ENCODE peak calls at places on chromosome 17, in nine cellular contexts. One of them, this sample, is unnamed.

GRCh38 chr17:57257213-57257873 is 1.0 kb downstream of the MSI2 start:
- DNase-seq in colonic mucosa: peak; percentile 29
- DNase-seq in fibroblast of the aortic adventitia: no peak
- DNase-seq in cardiac fibroblast: no peak
- DNase-seq in upper lobe of right lung: no peak
- DNase-seq in nephron progenitor cell: no peak
- DNase-seq in omental fat pad: no peak
- DNase-seq in NB4: peak; percentile 41
- DNase-seq in CD4-positive, alpha-beta T cell: peak; percentile 6
- DNase-seq in this sample: no peak

GRCh38 chr17:10574324-10574723 is 24.9 kb upstream of the MYH2 start:
- DNase-seq in colonic mucosa: no peak
- DNase-seq in fibroblast of the aortic adventitia: no peak
- DNase-seq in cardiac fibroblast: no peak
- DNase-seq in upper lobe of right lung: no peak
- DNase-seq in nephron progenitor cell: no peak
- DNase-seq in omental fat pad: no peak
- DNase-seq in NB4: no peak
- DNase-seq in CD4-positive, alpha-beta T cell: no peak
- DNase-seq in this sample: no peak

GRCh38 chr17:16129844-16130243 is 85.5 kb downstream of the NCOR1 start:
- DNase-seq in colonic mucosa: no peak
- DNase-seq in fibroblast of the aortic adventitia: no peak
- DNase-seq in cardiac fibroblast: no peak
- DNase-seq in upper lobe of right lung: no peak
- DNase-seq in nephron progenitor cell: no peak
- DNase-seq in omental fat pad: no peak
- DNase-seq in NB4: no peak
- DNase-seq in CD4-positive, alpha-beta T cell: no peak
- DNase-seq in this sample: no peak

GRCh38 chr17:61168506-61168905 is 231.1 kb upstream of the TBX2 start:
- DNase-seq in colonic mucosa: no peak
- DNase-seq in fibroblast of the aortic adventitia: no peak
- DNase-seq in cardiac fibroblast: no peak
- DNase-seq in upper lobe of right lung: no peak
- DNase-seq in nephron progenitor cell: no peak
- DNase-seq in omental fat pad: no peak
- DNase-seq in NB4: no peak
- DNase-seq in CD4-positive, alpha-beta T cell: no peak
- DNase-seq in this sample: no peak

GRCh38 chr17:78127240-78127887 is 1.2 kb downstream of the TMC6 start:
- DNase-seq in colonic mucosa: peak; percentile 78
- DNase-seq in fibroblast of the aortic adventitia: no peak
- DNase-seq in cardiac fibroblast: no peak
- DNase-seq in upper lobe of right lung: peak; percentile 91
- DNase-seq in nephron progenitor cell: peak; percentile 70
- DNase-seq in omental fat pad: no peak
- DNase-seq in NB4: peak; percentile 91
- DNase-seq in CD4-positive, alpha-beta T cell: peak; percentile 46
- DNase-seq in this sample: no peak

GRCh38 chr17:77746901-77747620 is 211.4 kb upstream of the TNRC6C start:
- DNase-seq in colonic mucosa: no peak
- DNase-seq in fibroblast of the aortic adventitia: no peak
- DNase-seq in cardiac fibroblast: no peak
- DNase-seq in upper lobe of right lung: peak; percentile 21
- DNase-seq in nephron progenitor cell: no peak
- DNase-seq in omental fat pad: no peak
- DNase-seq in NB4: no peak
- DNase-seq in CD4-positive, alpha-beta T cell: no peak
- DNase-seq in this sample: no peak

GRCh38 chr17:76735006-76735405 is 2.1 kb downstream of the SRSF2 start:
- DNase-seq in colonic mucosa: no peak
- DNase-seq in fibroblast of the aortic adventitia: peak; percentile 59
- DNase-seq in cardiac fibroblast: peak; percentile 51
- DNase-seq in upper lobe of right lung: no peak
- DNase-seq in nephron progenitor cell: no peak
- DNase-seq in omental fat pad: no peak
- DNase-seq in NB4: peak; percentile 66
- DNase-seq in CD4-positive, alpha-beta T cell: no peak
- DNase-seq in this sample: no peak

GRCh38 chr17:50719924-50720805 is 762 bp downstream of the LUC7L3 start:
- DNase-seq in colonic mucosa: no peak
- DNase-seq in fibroblast of the aortic adventitia: no peak
- DNase-seq in cardiac fibroblast: no peak
- DNase-seq in upper lobe of right lung: no peak
- DNase-seq in nephron progenitor cell: no peak
- DNase-seq in omental fat pad: no peak
- DNase-seq in NB4: no peak
- DNase-seq in CD4-positive, alpha-beta T cell: no peak
- DNase-seq in this sample: no peak

GRCh38 chr17:39745335-39746144 is 7.8 kb downstream of the GRB7 start:
- DNase-seq in colonic mucosa: no peak
- DNase-seq in fibroblast of the aortic adventitia: no peak
- DNase-seq in cardiac fibroblast: no peak
- DNase-seq in upper lobe of right lung: peak; percentile 63
- DNase-seq in nephron progenitor cell: no peak
- DNase-seq in omental fat pad: no peak
- DNase-seq in NB4: no peak
- DNase-seq in CD4-positive, alpha-beta T cell: no peak
- DNase-seq in this sample: no peak

GRCh38 chr17:38328620-38329019 is 15.1 kb downstream of the GPR179 start:
- DNase-seq in colonic mucosa: no peak
- DNase-seq in fibroblast of the aortic adventitia: no peak
- DNase-seq in cardiac fibroblast: no peak
- DNase-seq in upper lobe of right lung: no peak
- DNase-seq in nephron progenitor cell: no peak
- DNase-seq in omental fat pad: no peak
- DNase-seq in NB4: no peak
- DNase-seq in CD4-positive, alpha-beta T cell: no peak
- DNase-seq in this sample: no peak

GRCh38 chr17:37741334-37742113 is 3.3 kb downstream of the HNF1B start:
- DNase-seq in colonic mucosa: peak; percentile 49
- DNase-seq in fibroblast of the aortic adventitia: peak; percentile 20
- DNase-seq in cardiac fibroblast: no peak
- DNase-seq in upper lobe of right lung: no peak
- DNase-seq in nephron progenitor cell: no peak
- DNase-seq in omental fat pad: no peak
- DNase-seq in NB4: no peak
- DNase-seq in CD4-positive, alpha-beta T cell: no peak
- DNase-seq in this sample: no peak

GRCh38 chr17:30526401-30526800 is 49.2 kb downstream of the GOSR1 start:
- DNase-seq in colonic mucosa: no peak
- DNase-seq in fibroblast of the aortic adventitia: no peak
- DNase-seq in cardiac fibroblast: no peak
- DNase-seq in upper lobe of right lung: no peak
- DNase-seq in nephron progenitor cell: no peak
- DNase-seq in omental fat pad: no peak
- DNase-seq in NB4: no peak
- DNase-seq in CD4-positive, alpha-beta T cell: no peak
- DNase-seq in this sample: no peak

DNA sequence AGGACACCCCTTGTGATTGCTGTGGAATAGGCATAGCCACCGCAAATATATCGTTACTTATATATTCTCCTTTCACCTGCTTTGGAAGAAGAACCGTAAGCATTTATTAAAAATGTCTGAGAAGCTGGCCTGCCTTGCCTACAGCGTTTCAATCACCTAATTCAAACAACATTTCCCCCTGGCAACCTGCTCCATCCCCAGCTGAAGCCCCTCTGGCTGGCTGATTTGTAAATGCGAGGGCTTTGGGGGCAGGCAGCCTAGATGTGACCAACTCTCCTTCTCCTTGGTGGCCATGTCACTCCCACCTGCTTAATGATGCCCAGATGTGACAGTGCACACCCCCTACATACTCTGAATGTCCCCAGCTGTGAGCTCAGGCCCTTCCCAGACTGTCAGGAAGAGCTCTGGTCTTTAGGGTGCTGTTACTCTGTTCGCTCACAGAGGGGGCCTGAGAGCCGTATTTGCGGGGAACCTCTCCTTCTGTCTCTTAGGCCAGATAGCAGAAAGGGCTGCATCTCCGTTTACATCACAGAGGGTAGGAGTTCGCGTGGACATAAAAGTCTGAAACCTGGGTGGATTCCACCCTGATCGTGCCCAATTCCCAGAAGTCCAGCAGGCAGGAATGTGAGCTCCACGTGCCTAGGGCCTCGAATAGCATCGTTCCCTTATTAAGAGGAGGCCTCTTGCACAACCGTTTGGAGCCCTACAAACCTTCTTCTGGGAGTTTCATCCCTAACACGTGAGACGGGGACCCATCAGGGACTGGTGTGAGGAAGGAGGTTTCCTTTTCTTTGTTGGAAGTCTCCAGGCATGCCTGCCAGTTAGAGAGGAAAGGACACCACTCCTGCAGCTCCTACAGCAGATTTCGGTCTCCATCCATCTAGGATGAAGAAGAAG is 2.4 kb upstream of the SDK2 start:
- DNase-seq in colonic mucosa: no peak
- DNase-seq in fibroblast of the aortic adventitia: no peak
- DNase-seq in cardiac fibroblast: no peak
- DNase-seq in upper lobe of right lung: peak; percentile 29
- DNase-seq in nephron progenitor cell: peak; percentile 57
- DNase-seq in omental fat pad: no peak
- DNase-seq in NB4: peak; percentile 31
- DNase-seq in CD4-positive, alpha-beta T cell: no peak
- DNase-seq in this sample: no peak
- TF ChIP-seq CTCF in colonic mucosa: no peak
- TF ChIP-seq CTCF in fibroblast of the aortic adventitia: no peak
- TF ChIP-seq CTCF in cardiac fibroblast: no peak
- TF ChIP-seq CTCF in upper lobe of right lung: peak; percentile 9
- TF ChIP-seq CTCF in nephron progenitor cell: peak; percentile 37
- TF ChIP-seq CTCF in omental fat pad: no peak
- TF ChIP-seq CTCF in NB4: peak; percentile 24
- TF ChIP-seq CTCF in CD4-positive, alpha-beta T cell: no peak
- TF ChIP-seq CTCF in this sample: no peak

GRCh38 chr17:79796570-79797491 is at the start of gene CBX8:
- DNase-seq in colonic mucosa: peak; percentile 100
- DNase-seq in fibroblast of the aortic adventitia: peak; percentile 99
- DNase-seq in cardiac fibroblast: peak; percentile 100
- DNase-seq in upper lobe of right lung: peak; percentile 100
- DNase-seq in nephron progenitor cell: peak; percentile 100
- DNase-seq in omental fat pad: peak; percentile 96
- DNase-seq in NB4: peak; percentile 99
- DNase-seq in CD4-positive, alpha-beta T cell: peak; percentile 97
- DNase-seq in this sample: peak; percentile 100
- TF ChIP-seq CTCF in colonic mucosa: no peak
- TF ChIP-seq CTCF in fibroblast of the aortic adventitia: no peak
- TF ChIP-seq CTCF in cardiac fibroblast: no peak
- TF ChIP-seq CTCF in upper lobe of right lung: peak; percentile 15
- TF ChIP-seq CTCF in nephron progenitor cell: no peak
- TF ChIP-seq CTCF in omental fat pad: no peak
- TF ChIP-seq CTCF in NB4: no peak
- TF ChIP-seq CTCF in CD4-positive, alpha-beta T cell: no peak
- TF ChIP-seq CTCF in this sample: peak; percentile 26

GRCh38 chr17:73782641-73783381 is 138.6 kb upstream of the SDK2 start:
- DNase-seq in colonic mucosa: peak; percentile 37
- DNase-seq in fibroblast of the aortic adventitia: no peak
- DNase-seq in cardiac fibroblast: no peak
- DNase-seq in upper lobe of right lung: no peak
- DNase-seq in nephron progenitor cell: no peak
- DNase-seq in omental fat pad: no peak
- DNase-seq in NB4: peak; percentile 4
- DNase-seq in CD4-positive, alpha-beta T cell: no peak
- DNase-seq in this sample: no peak
- TF ChIP-seq CTCF in colonic mucosa: peak; percentile 29
- TF ChIP-seq CTCF in fibroblast of the aortic adventitia: no peak
- TF ChIP-seq CTCF in cardiac fibroblast: no peak
- TF ChIP-seq CTCF in upper lobe of right lung: no peak
- TF ChIP-seq CTCF in nephron progenitor cell: no peak
- TF ChIP-seq CTCF in omental fat pad: no peak
- TF ChIP-seq CTCF in NB4: no peak
- TF ChIP-seq CTCF in CD4-positive, alpha-beta T cell: no peak
- TF ChIP-seq CTCF in this sample: no peak

GRCh38 chr17:28841901-28842281 is 699 bp downstream of the FAM222B start:
- DNase-seq in colonic mucosa: no peak
- DNase-seq in fibroblast of the aortic adventitia: no peak
- DNase-seq in cardiac fibroblast: no peak
- DNase-seq in upper lobe of right lung: no peak
- DNase-seq in nephron progenitor cell: no peak
- DNase-seq in omental fat pad: no peak
- DNase-seq in NB4: no peak
- DNase-seq in CD4-positive, alpha-beta T cell: no peak
- DNase-seq in this sample: no peak
- TF ChIP-seq CTCF in colonic mucosa: no peak
- TF ChIP-seq CTCF in fibroblast of the aortic adventitia: no peak
- TF ChIP-seq CTCF in cardiac fibroblast: no peak
- TF ChIP-seq CTCF in upper lobe of right lung: no peak
- TF ChIP-seq CTCF in nephron progenitor cell: no peak
- TF ChIP-seq CTCF in omental fat pad: no peak
- TF ChIP-seq CTCF in NB4: no peak
- TF ChIP-seq CTCF in CD4-positive, alpha-beta T cell: no peak
- TF ChIP-seq CTCF in this sample: no peak

GRCh38 chr17:17972952-17973254 is 241 bp downstream of the DRC3 start:
- DNase-seq in colonic mucosa: no peak
- DNase-seq in fibroblast of the aortic adventitia: no peak
- DNase-seq in cardiac fibroblast: no peak
- DNase-seq in upper lobe of right lung: no peak
- DNase-seq in nephron progenitor cell: no peak
- DNase-seq in omental fat pad: no peak
- DNase-seq in NB4: no peak
- DNase-seq in CD4-positive, alpha-beta T cell: no peak
- DNase-seq in this sample: no peak

GRCh38 chr17:17970699-17971430 is 1.3 kb downstream of the TOM1L2 start:
- DNase-seq in colonic mucosa: no peak
- DNase-seq in fibroblast of the aortic adventitia: no peak
- DNase-seq in cardiac fibroblast: no peak
- DNase-seq in upper lobe of right lung: no peak
- DNase-seq in nephron progenitor cell: peak; percentile 40
- DNase-seq in omental fat pad: no peak
- DNase-seq in NB4: no peak
- DNase-seq in CD4-positive, alpha-beta T cell: no peak
- DNase-seq in this sample: no peak

GRCh38 chr17:17971431-17972125 is 622 bp downstream of the TOM1L2 start:
- DNase-seq in colonic mucosa: peak; percentile 42
- DNase-seq in fibroblast of the aortic adventitia: peak; percentile 51
- DNase-seq in cardiac fibroblast: peak; percentile 43
- DNase-seq in upper lobe of right lung: peak; percentile 82
- DNase-seq in nephron progenitor cell: no peak
- DNase-seq in omental fat pad: no peak
- DNase-seq in NB4: no peak
- DNase-seq in CD4-positive, alpha-beta T cell: no peak
- DNase-seq in this sample: no peak

GRCh38 chr17:17975441-17975840 is 2.8 kb downstream of the DRC3 start:
- DNase-seq in colonic mucosa: no peak
- DNase-seq in fibroblast of the aortic adventitia: no peak
- DNase-seq in cardiac fibroblast: no peak
- DNase-seq in upper lobe of right lung: no peak
- DNase-seq in nephron progenitor cell: no peak
- DNase-seq in omental fat pad: no peak
- DNase-seq in NB4: peak; percentile 85
- DNase-seq in CD4-positive, alpha-beta T cell: no peak
- DNase-seq in this sample: no peak

GRCh38 chr17:17972126-17972951 is at the start of the genes DRC3 and TOM1L2:
- DNase-seq in colonic mucosa: peak; percentile 100
- DNase-seq in fibroblast of the aortic adventitia: peak; percentile 100
- DNase-seq in cardiac fibroblast: peak; percentile 100
- DNase-seq in upper lobe of right lung: peak; percentile 100
- DNase-seq in nephron progenitor cell: peak; percentile 100
- DNase-seq in omental fat pad: peak; percentile 98
- DNase-seq in NB4: peak; percentile 100
- DNase-seq in CD4-positive, alpha-beta T cell: peak; percentile 100
- DNase-seq in this sample: peak; percentile 100
- TF ChIP-seq CTCF in colonic mucosa: no peak
- TF ChIP-seq CTCF in fibroblast of the aortic adventitia: peak; percentile 11
- TF ChIP-seq CTCF in cardiac fibroblast: no peak
- TF ChIP-seq CTCF in upper lobe of right lung: no peak
- TF ChIP-seq CTCF in nephron progenitor cell: no peak
- TF ChIP-seq CTCF in omental fat pad: no peak
- TF ChIP-seq CTCF in NB4: no peak
- TF ChIP-seq CTCF in CD4-positive, alpha-beta T cell: no peak
- TF ChIP-seq CTCF in this sample: no peak

GRCh38 chr17:33725675-33726271 is 432.7 kb upstream of the ASIC2 start:
- DNase-seq in colonic mucosa: peak; percentile 19
- DNase-seq in fibroblast of the aortic adventitia: peak; percentile 14
- DNase-seq in cardiac fibroblast: peak; percentile 27
- DNase-seq in upper lobe of right lung: peak; percentile 73
- DNase-seq in nephron progenitor cell: peak; percentile 74
- DNase-seq in omental fat pad: no peak
- DNase-seq in NB4: peak; percentile 41
- DNase-seq in CD4-positive, alpha-beta T cell: no peak
- DNase-seq in this sample: no peak
- TF ChIP-seq CTCF in colonic mucosa: peak; percentile 64
- TF ChIP-seq CTCF in fibroblast of the aortic adventitia: peak; percentile 68
- TF ChIP-seq CTCF in cardiac fibroblast: peak; percentile 65
- TF ChIP-seq CTCF in upper lobe of right lung: peak; percentile 56
- TF ChIP-seq CTCF in nephron progenitor cell: peak; percentile 65
- TF ChIP-seq CTCF in omental fat pad: no peak
- TF ChIP-seq CTCF in NB4: peak; percentile 88
- TF ChIP-seq CTCF in CD4-positive, alpha-beta T cell: no peak
- TF ChIP-seq CTCF in this sample: peak; percentile 62